ENCODE peak calls at places on chromosome 7, in four cellular contexts. Z, Q, B and G are unnamed samples.

GRCh38 chr7:55491346-55491745 is 81.0 kb downstream of the VOPP1 start:
- DNase-seq in B (no peak), Z (no peak), Q (no peak), G (no peak)

GRCh38 chr7:34086064-34086463 is 180.7 kb downstream of the BMPER start:
- DNase-seq in B (no peak), Q (no peak), Z (no peak), G (no peak)

GRCh38 chr7:125773113-125773800 is 843.6 kb upstream of the POT1 start:
- DNase-seq in Q (no peak), B (no peak), Z (no peak), G (no peak)

GRCh38 chr7:80869821-80870751 is 48.8 kb downstream of the SEMA3C start:
- DNase-seq in B (no peak), Z (no peak), Q (no peak), G (no peak)

GRCh38 chr7:155356323-155357105 is 58.8 kb downstream of the INSIG1 start:
- DNase-seq in Q (no peak), Z (no peak), B (no peak), G (no peak)

GRCh38 chr7:5215313-5215712 is 25.3 kb downstream of the WIPI2 start:
- DNase-seq in Z (no peak), B (no peak), Q (no peak), G (no peak)

GRCh38 chr7:25014735-25015134 is 34.8 kb upstream of the OSBPL3 start:
- DNase-seq in Q (no peak), Z (peak), B (no peak), G (no peak)

GRCh38 chr7:100053201-100053600 is 3.6 kb downstream of the ZSCAN21 start:
- DNase-seq in B (peak), Q (no peak), Z (peak), G (peak)

GRCh38 chr7:78510580-78511188 is 712.1 kb downstream of the PHTF2 start:
- DNase-seq in Q (no peak), Z (peak), B (no peak), G (no peak)

GRCh38 chr7:138587485-138587884 is 113.7 kb downstream of the SVOPL start:
- DNase-seq in Z (no peak), B (no peak), Q (no peak), G (no peak)

GRCh38 chr7:16357474-16357873 is 63.9 kb downstream of the CRPPA start:
- DNase-seq in B (no peak), Q (no peak), Z (no peak), G (no peak)

GRCh38 chr7:90629306-90629918 is 33.3 kb downstream of the CDK14 start:
- DNase-seq in Q (no peak), B (no peak), Z (peak), G (peak)

GRCh38 chr7:2283074-2283473 is 31.2 kb downstream of the SNX8 start:
- DNase-seq in Q (no peak), Z (no peak), B (no peak), G (no peak)

GRCh38 chr7:41733063-41733398 is 30.1 kb upstream of the INHBA start:
- DNase-seq in B (no peak), Z (peak), Q (no peak), G (no peak)

GRCh38 chr7:134891262-134892001 is 94.9 kb upstream of the AGBL3 start:
- DNase-seq in B (no peak), Z (peak), Q (no peak), G (no peak)
- H3K4me3 ChIP-seq in B (peak), Z (peak), Q (no peak), G (no peak)

DNA sequence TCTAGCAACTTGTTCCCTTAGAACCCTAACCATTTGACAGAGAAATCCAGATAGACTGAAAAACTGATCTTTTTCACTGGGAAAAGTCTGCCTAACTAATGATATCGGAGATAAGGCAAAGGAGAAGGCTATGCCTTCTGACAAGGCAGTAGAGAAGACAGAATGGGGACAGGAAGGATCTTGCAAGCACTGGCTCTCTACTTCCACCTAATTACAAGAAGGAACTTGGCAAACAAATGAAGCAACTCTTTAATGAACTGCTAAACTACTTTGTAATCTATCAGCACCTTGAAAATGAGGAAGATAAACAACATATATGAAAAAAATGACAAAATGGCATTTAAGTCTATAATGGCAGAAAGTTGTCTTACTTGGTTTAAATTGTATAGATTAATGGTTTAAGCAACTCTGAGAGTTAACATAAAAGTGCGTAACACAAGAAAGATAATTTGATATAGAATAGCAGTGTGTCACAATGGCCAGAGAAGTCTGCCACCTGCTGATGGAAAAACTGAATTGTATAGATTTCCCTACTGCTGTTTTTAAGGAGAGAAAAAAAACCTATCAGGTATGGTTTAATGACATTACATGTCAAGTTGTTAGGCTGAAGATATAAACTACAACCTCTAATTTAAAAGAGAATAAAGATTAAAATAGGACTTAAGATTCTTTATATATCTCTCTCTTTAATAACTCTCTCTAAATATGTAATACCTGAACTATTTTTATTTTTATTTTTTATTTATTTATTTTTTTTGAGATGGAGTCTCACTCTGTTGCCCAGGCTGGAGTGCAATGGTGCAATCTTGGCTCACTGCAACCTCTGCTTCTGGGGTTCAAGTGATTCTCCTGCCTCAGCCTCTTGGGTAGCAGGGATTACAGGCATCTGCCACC is 11.9 kb downstream of the NT5C3A start:
- DNase-seq in Z (peak), Q (no peak), B (no peak), G (no peak)
- H3K4me3 ChIP-seq in Z (no peak), Q (no peak), B (no peak), G (no peak)

GRCh38 chr7:94394399-94395140 is at the start of gene COL1A2:
- DNase-seq in Q (no peak), B (peak), Z (peak), G (no peak)
- H3K4me3 ChIP-seq in Q (peak), B (no peak), Z (peak), G (no peak)

DNA sequence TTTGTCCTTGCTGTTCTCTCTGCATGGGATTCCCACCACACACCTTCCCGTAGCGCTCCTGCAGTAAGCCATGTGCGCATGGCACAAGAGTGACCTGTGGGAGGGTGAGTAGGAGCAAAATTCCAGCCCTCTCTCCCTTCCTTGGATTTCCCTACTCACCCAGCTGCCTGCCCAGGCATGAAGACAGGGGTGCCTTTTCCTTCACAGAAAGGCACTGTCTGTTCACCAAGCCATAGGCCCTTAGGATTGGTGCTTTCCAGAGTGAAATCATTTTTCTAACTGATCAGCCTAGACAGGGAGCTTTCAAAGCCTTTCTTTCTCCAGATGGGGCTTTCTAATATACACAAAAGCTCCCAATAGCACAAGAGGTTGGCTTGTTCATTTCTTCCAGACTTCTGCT is 79.7 kb downstream of the CTTNBP2 start:
- DNase-seq in Z (no peak), B (no peak), Q (no peak), G (no peak)
- H3K4me3 ChIP-seq in Z (no peak), B (no peak), Q (no peak), G (no peak)

GRCh38 chr7:157279679-157279972 is 57.2 kb upstream of the DNAJB6 start:
- DNase-seq in B (no peak), Q (no peak), Z (no peak), G (no peak)
- H3K4me3 ChIP-seq in B (peak), Q (peak), Z (no peak), G (peak)

GRCh38 chr7:88758355-88759215 is 915 bp upstream of the ZNF804B start:
- DNase-seq in B (peak), Z (no peak), Q (no peak), G (no peak)
- H3K4me3 ChIP-seq in B (no peak), Z (no peak), Q (no peak), G (no peak)

GRCh38 chr7:94022550-94022949 is 18.4 kb upstream of the BET1 start:
- DNase-seq in B (no peak), Z (peak), Q (no peak), G (no peak)
- H3K4me3 ChIP-seq in B (no peak), Z (no peak), Q (no peak), G (no peak)

GRCh38 chr7:46908770-46909169 is 673.1 kb downstream of the TNS3 start:
- DNase-seq in Q (no peak), Z (peak), B (no peak), G (no peak)
- H3K4me3 ChIP-seq in Q (no peak), Z (no peak), B (no peak), G (no peak)